ENCODE peak calls at places on chromosomes 7 and 10, in five cellular contexts. D, X, W, F and J are unnamed samples.

GRCh38 chr7:41096921-41097320 is 606.0 kb downstream of the INHBA start:
- DNase-seq in D (no peak), X (no peak), W (no peak), F (peak; percentile 79), J (no peak)

GRCh38 chr10:113610636-113611601 is 52.9 kb downstream of the NRAP start:
- DNase-seq in D (no peak), X (no peak), W (no peak), F (no peak), J (no peak)

GRCh38 chr7:11232462-11232861 is 258.8 kb downstream of the PHF14 start:
- DNase-seq in D (no peak), X (no peak), W (no peak), F (peak; percentile 20), J (no peak)

GRCh38 chr7:120512701-120513100 is 239.7 kb downstream of the KCND2 start:
- DNase-seq in D (no peak), X (no peak), W (no peak), F (no peak), J (no peak)

GRCh38 chr7:94975316-94975715 is 67.9 kb downstream of the PPP1R9A start:
- DNase-seq in D (no peak), X (no peak), W (no peak), F (peak; percentile 41), J (no peak)

GRCh38 chr10:103618575-103619423 is 125.3 kb downstream of the NEURL1 start:
- DNase-seq in D (no peak), X (no peak), W (no peak), F (peak; percentile 82), J (no peak)

GRCh38 chr10:31645786-31646185 is 282.8 kb downstream of the ARHGAP12 start:
- DNase-seq in D (no peak), X (no peak), W (no peak), F (no peak), J (no peak)

GRCh38 chr10:126160971-126161630 is 227.2 kb downstream of the ADAM12 start:
- DNase-seq in D (no peak), X (no peak), W (no peak), F (no peak), J (no peak)

GRCh38 chr7:71484381-71484780 is 352.4 kb downstream of the GALNT17 start:
- DNase-seq in D (no peak), X (no peak), W (no peak), F (peak; percentile 65), J (no peak)

GRCh38 chr10:102645388-102645740 is 1.1 kb downstream of the TRIM8 start:
- DNase-seq in D (peak; percentile 68), X (no peak), W (peak; percentile 34), F (no peak), J (peak; percentile 27)

GRCh38 chr7:138008588-138009349 is 6.9 kb upstream of the CREB3L2 start:
- DNase-seq in D (peak; percentile 70), X (peak; percentile 51), W (no peak), F (peak; percentile 65), J (peak; percentile 1)

GRCh38 chr10:88270871-88271713 is 312.0 kb downstream of the RNLS start:
- DNase-seq in D (peak; percentile 18), X (peak; percentile 53), W (no peak), F (peak; percentile 69), J (peak; percentile 25)

GRCh38 chr7:18975276-18975675 is 142.2 kb downstream of the TWIST1 start:
- DNase-seq in D (no peak), X (no peak), W (no peak), F (no peak), J (no peak)

GRCh38 chr7:86929293-86930109 is 130.0 kb downstream of the ELAPOR2 start:
- DNase-seq in D (no peak), X (no peak), W (no peak), F (no peak), J (no peak)

GRCh38 chr10:18079665-18080295 is 60.4 kb upstream of the CACNB2 start:
- DNase-seq in D (no peak), X (no peak), W (no peak), F (peak; percentile 13), J (no peak)

GRCh38 chr7:27434729-27435400 is 192.3 kb downstream of the EVX1 start:
- DNase-seq in D (no peak), X (no peak), W (no peak), F (no peak), J (no peak)

GRCh38 chr7:156207306-156207705 is 395.0 kb upstream of the SHH start:
- DNase-seq in D (no peak), X (no peak), W (no peak), F (no peak), J (no peak)

GRCh38 chr7:120996333-120996982 is 7.9 kb downstream of the CPED1 start:
- DNase-seq in D (peak; percentile 48), X (no peak), W (peak; percentile 49), F (peak; percentile 89), J (no peak)

GRCh38 chr7:44158873-44159631 is 17.9 kb upstream of the MYL7 start:
- DNase-seq in D (no peak), X (no peak), W (no peak), F (no peak), J (no peak)

GRCh38 chr7:131222171-131222570 is 105.5 kb upstream of the MKLN1 start:
- DNase-seq in D (no peak), X (no peak), W (no peak), F (no peak), J (no peak)

GRCh38 chr7:127895814-127896280 is 135.4 kb downstream of the LRRC4 start:
- DNase-seq in D (no peak), X (no peak), W (no peak), F (no peak), J (no peak)

GRCh38 chr10:131068760-131069159 is 242.8 kb downstream of the TCERG1L start:
- DNase-seq in D (no peak), X (no peak), W (no peak), F (no peak), J (no peak)

GRCh38 chr7:140623995-140624902 is 16.4 kb downstream of the DENND2A start:
- DNase-seq in D (no peak), X (no peak), W (no peak), F (peak; percentile 9), J (no peak)

GRCh38 chr7:99679032-99679399 is 780 bp downstream of the CYP3A5 start:
- DNase-seq in D (no peak), X (no peak), W (no peak), F (peak; percentile 14), J (no peak)

GRCh38 chr10:78772083-78772482 is 296.7 kb upstream of the ZMIZ1 start:
- DNase-seq in D (no peak), X (no peak), W (no peak), F (no peak), J (no peak)

GRCh38 chr7:144384555-144385245 is 18.8 kb downstream of the NOBOX start:
- DNase-seq in D (no peak), X (no peak), W (no peak), F (peak; percentile 13), J (no peak)

GRCh38 chr10:95133016-95133752 is 60.9 kb upstream of the ACSM6 start:
- DNase-seq in D (peak; percentile 78), X (peak; percentile 63), W (peak; percentile 41), F (peak; percentile 73), J (peak; percentile 17)

GRCh38 chr7:18590744-18591340 is 95.3 kb downstream of the HDAC9 start:
- DNase-seq in D (no peak), X (no peak), W (no peak), F (peak; percentile 78), J (no peak)

GRCh38 chr10:32151876-32152275 is 95.7 kb upstream of the KIF5B start:
- DNase-seq in D (no peak), X (no peak), W (no peak), F (no peak), J (no peak)

GRCh38 chr7:47697533-47697932 is 115.6 kb upstream of the TNS3 start:
- DNase-seq in D (no peak), X (no peak), W (no peak), F (no peak), J (no peak)

GRCh38 chr7:149731207-149731955 is 42.0 kb downstream of the ZNF467 start:
- DNase-seq in D (no peak), X (no peak), W (no peak), F (no peak), J (no peak)

GRCh38 chr10:130834170-130834569 is 477.4 kb downstream of the TCERG1L start:
- DNase-seq in D (no peak), X (no peak), W (no peak), F (no peak), J (no peak)

GRCh38 chr10:83037653-83038052 is 1101.7 kb upstream of the GHITM start:
- DNase-seq in D (no peak), X (no peak), W (no peak), F (no peak), J (no peak)

GRCh38 chr7:66627151-66627681 is 1.5 kb upstream of the KCTD7 start:
- DNase-seq in D (peak; percentile 42), X (peak; percentile 27), W (no peak), F (peak; percentile 55), J (no peak)

GRCh38 chr7:30722671-30723070 is 29.3 kb upstream of the INMT start:
- DNase-seq in D (no peak), X (no peak), W (no peak), F (no peak), J (no peak)

GRCh38 chr10:64733980-64734379 is 1212.8 kb downstream of the REEP3 start:
- DNase-seq in D (no peak), X (peak; percentile 6), W (no peak), F (no peak), J (no peak)

GRCh38 chr7:73725703-73726466 is 6.4 kb upstream of the STX1A start:
- DNase-seq in D (peak; percentile 89), X (peak; percentile 76), W (peak; percentile 83), F (peak; percentile 56), J (peak; percentile 65)